ENCODE peak calls at places on chromosomes 4 and X, in four cellular contexts. O is hepatocyte, V is neural progenitor cell, S is HCT116. G is an unnamed sample.

GRCh38 chrX:138995458-138995857 is 283.9 kb upstream of the FGF13 start:
- DNase-seq in O (no peak), V (no peak), S (no peak), G (no peak)

GRCh38 chr4:168674869-168675268 is 178.0 kb downstream of the PALLD start:
- DNase-seq in O (peak; percentile 36), V (no peak), S (no peak), G (no peak)

GRCh38 chr4:621296-622070 is 3.9 kb upstream of the PDE6B start:
- DNase-seq in O (no peak), V (no peak), S (no peak), G (no peak)

GRCh38 chr4:83231620-83232056 is 53.0 kb downstream of the COQ2 start:
- DNase-seq in O (no peak), V (no peak), S (no peak), G (no peak)

GRCh38 chr4:54937501-54937900 is 187.9 kb downstream of the KDR start:
- DNase-seq in O (peak; percentile 24), V (no peak), S (no peak), G (no peak)

GRCh38 chrX:148049441-148049840 is 68.3 kb downstream of the FMR1NB start:
- DNase-seq in O (peak; percentile 46), V (peak; percentile 56), S (peak; percentile 1), G (peak; percentile 58)

GRCh38 chr4:16018841-16019240 is 55.9 kb upstream of the FGFBP2 start:
- DNase-seq in O (no peak), V (no peak), S (no peak), G (no peak)

GRCh38 chrX:30781711-30782444 is 107.2 kb downstream of the TAB3 start:
- DNase-seq in O (no peak), V (no peak), S (no peak), G (no peak)

GRCh38 chrX:25034889-25035288 is 19.1 kb upstream of the ARX start:
- DNase-seq in O (no peak), V (peak; percentile 60), S (no peak), G (peak; percentile 37)

GRCh38 chrX:35340451-35340850 is 397.9 kb downstream of the FAM47B start:
- DNase-seq in O (no peak), V (no peak), S (no peak), G (no peak)

GRCh38 chr4:169765845-169766244 is 8.1 kb upstream of the HPF1 start:
- DNase-seq in O (no peak), V (no peak), S (no peak), G (no peak)

GRCh38 chr4:1378559-1379231 is 27.5 kb downstream of the NKX1-1 start:
- DNase-seq in O (no peak), V (no peak), S (no peak), G (no peak)

GRCh38 chr4:6694177-6694901 is 661 bp downstream of the S100P start:
- DNase-seq in O (no peak), V (no peak), S (no peak), G (no peak)

GRCh38 chr4:119692001-119692400 is 63.4 kb upstream of the PDE5A start:
- DNase-seq in O (no peak), V (no peak), S (no peak), G (no peak)

GRCh38 chr4:176357359-176358082 is 37.8 kb downstream of the SPCS3 start:
- DNase-seq in O (no peak), V (no peak), S (no peak), G (peak; percentile 69)

GRCh38 chrX:129769467-129770154 is 10.1 kb upstream of the SASH3 start:
- DNase-seq in O (no peak), V (peak; percentile 11), S (no peak), G (no peak)

GRCh38 chr4:78742300-78742699 is 33.9 kb upstream of the BMP2K start:
- DNase-seq in O (no peak), V (no peak), S (no peak), G (no peak)

GRCh38 chr4:177010421-177010820 is 217.7 kb upstream of the VEGFC start:
- DNase-seq in O (no peak), V (no peak), S (no peak), G (no peak)

GRCh38 chr4:99180367-99181169 is 36.5 kb upstream of the ADH4 start:
- DNase-seq in O (peak; percentile 26), V (no peak), S (no peak), G (no peak)

GRCh38 chr4:112522389-112522788 is 6.4 kb upstream of the NEUROG2 start:
- DNase-seq in O (no peak), V (peak; percentile 59), S (no peak), G (no peak)

GRCh38 chr4:16952462-16952871 is 54.0 kb upstream of the LDB2 start:
- DNase-seq in O (no peak), V (peak; percentile 27), S (no peak), G (no peak)

GRCh38 chr4:37562592-37562991 is 123.6 kb downstream of the RELL1 start:
- DNase-seq in O (no peak), V (no peak), S (no peak), G (no peak)

GRCh38 chr4:8191136-8191747 is 7.8 kb upstream of the SH3TC1 start:
- DNase-seq in O (no peak), V (no peak), S (peak; percentile 69), G (no peak)

GRCh38 chrX:2710041-2710471 is 19.0 kb downstream of the CD99 start:
- DNase-seq in O (peak; percentile 71), V (no peak), S (peak; percentile 51), G (no peak)

GRCh38 chrX:43958529-43958928 is 14.7 kb downstream of the NDP start:
- DNase-seq in O (peak; percentile 72), V (peak; percentile 74), S (peak; percentile 81), G (peak; percentile 82)

GRCh38 chrX:74325130-74326059 is 21.4 kb downstream of the ZCCHC13 start:
- DNase-seq in O (no peak), V (peak; percentile 34), S (no peak), G (peak; percentile 89)

GRCh38 chr4:83125738-83126141 is 11.2 kb upstream of the PLAC8 start:
- DNase-seq in O (peak; percentile 20), V (no peak), S (no peak), G (no peak)

GRCh38 chr4:98623126-98623802 is 35.1 kb downstream of the TSPAN5 start:
- DNase-seq in O (no peak), V (no peak), S (peak; percentile 66), G (no peak)

GRCh38 chrX:68703849-68704248 is 56.4 kb downstream of the STARD8 start:
- DNase-seq in O (no peak), V (no peak), S (no peak), G (no peak)

GRCh38 chrX:15913161-15913560 is 58.5 kb upstream of the AP1S2 start:
- DNase-seq in O (no peak), V (no peak), S (no peak), G (no peak)

GRCh38 chr4:89751416-89751815 is 85.5 kb downstream of the SNCA start:
- DNase-seq in O (no peak), V (peak; percentile 17), S (no peak), G (no peak)

GRCh38 chrX:68571292-68572256 is 72.7 kb downstream of the YIPF6 start:
- DNase-seq in O (peak; percentile 23), V (no peak), S (peak; percentile 45), G (no peak)

GRCh38 chrX:3697701-3698279 is 15.7 kb downstream of the PRKX start:
- DNase-seq in O (peak; percentile 18), V (peak; percentile 77), S (no peak), G (no peak)

GRCh38 chr4:53227451-53227850 is 138.4 kb downstream of the SCFD2 start:
- DNase-seq in O (no peak), V (no peak), S (no peak), G (no peak)

GRCh38 chrX:17655232-17656034 is 81.9 kb upstream of the SCML1 start:
- DNase-seq in O (peak; percentile 10), V (peak; percentile 52), S (no peak), G (peak; percentile 41)

GRCh38 chr4:8843597-8843996 is 28.0 kb downstream of the HMX1 start:
- DNase-seq in O (no peak), V (no peak), S (no peak), G (no peak)

DNA sequence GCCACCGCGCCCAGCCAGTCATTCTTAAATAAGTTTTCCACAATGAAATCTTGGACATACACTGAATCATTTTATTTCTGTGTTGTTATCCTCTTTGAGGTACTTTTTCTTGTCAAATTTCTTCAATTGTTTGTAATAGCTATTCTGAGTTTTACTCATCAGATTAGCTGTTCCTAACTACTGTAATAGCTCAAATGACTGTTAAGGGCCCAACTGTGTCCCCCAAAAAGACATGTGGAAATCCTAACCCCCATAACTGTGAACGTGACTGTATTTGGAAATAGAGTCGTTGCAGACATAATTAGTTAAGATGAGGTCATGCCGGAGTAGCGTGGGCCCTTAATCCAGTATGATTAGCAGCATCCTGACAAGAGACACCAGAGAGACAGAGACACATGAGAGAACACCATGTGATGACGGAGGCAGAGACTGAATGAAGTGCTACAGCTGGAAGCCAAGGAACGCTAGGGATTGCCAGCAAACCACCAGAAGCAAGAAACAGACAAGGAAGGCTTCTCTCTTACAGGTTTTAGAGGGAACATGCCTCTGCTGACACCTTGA is 22.9 kb downstream of the ACOT9 start:
- DNase-seq in O (no peak), V (no peak), S (no peak), G (no peak)
- TF ChIP-seq EZH2phosphoT487 in O (no peak), V (no peak), S (no peak), G (no peak)

GRCh38 chr4:17968721-17969120 is 52.8 kb downstream of the LCORL start:
- DNase-seq in O (no peak), V (no peak), S (no peak), G (no peak)
- H2AFZ ChIP-seq in O (no peak overlapping the region), V (no peak overlapping the region), S (no peak overlapping the region), G (no peak overlapping the region)

GRCh38 chrX:135435139-135435922 is 13.6 kb downstream of the SMIM10L2A start:
- DNase-seq in O (no peak), V (no peak), S (no peak), G (no peak)

GRCh38 chrX:135432881-135433521 is 11.3 kb downstream of the SMIM10L2A start:
- DNase-seq in O (no peak), V (no peak), S (no peak), G (no peak)

GRCh38 chrX:135432453-135432852 is 10.7 kb downstream of the SMIM10L2A start:
- DNase-seq in O (no peak), V (no peak), S (no peak), G (peak; percentile 45)

GRCh38 chrX:135434258-135435138 is 12.8 kb downstream of the SMIM10L2A start:
- DNase-seq in O (no peak), V (no peak), S (no peak), G (no peak)

GRCh38 chrX:135433531-135434257 is 11.9 kb downstream of the SMIM10L2A start:
- DNase-seq in O (no peak), V (no peak), S (no peak), G (no peak)
- TF ChIP-seq EZH2phosphoT487 in O (no peak), V (no peak), S (no peak), G (no peak)

GRCh38 chr4:183094393-183095198 is 4.5 kb upstream of the WWC2 start:
- DNase-seq in O (peak; percentile 40), V (no peak), S (no peak), G (no peak)
- H2AFZ ChIP-seq in O (no peak overlapping the region), V (no peak overlapping the region), S (no peak overlapping the region), G (no peak overlapping the region)